ENCODE peak calls at places on chromosomes 2 and 18, in four cellular contexts. O, G, Z and T are unnamed samples.

GRCh38 chr2:46983065-46983801 is 67.6 kb upstream of the MCFD2 start:
- DNase-seq in Z (peak), O (peak), G (peak), T (peak)

GRCh38 chr2:31294230-31294629 is 60.3 kb downstream of the EHD3 start:
- DNase-seq in Z (no peak), G (no peak), O (no peak), T (no peak)

GRCh38 chr2:47359375-47359868 is 43.5 kb upstream of the MSH2 start:
- DNase-seq in O (no peak), G (no peak), Z (no peak), T (no peak)

GRCh38 chr2:129895061-129895460 is 84.4 kb upstream of the RAB6C start:
- DNase-seq in Z (no peak), O (no peak), G (no peak), T (no peak)

GRCh38 chr2:42385225-42385624 is 24.2 kb upstream of the COX7A2L start:
- DNase-seq in Z (no peak), G (peak), O (no peak), T (no peak)

GRCh38 chr2:154240921-154241379 is 369.2 kb downstream of the GALNT13 start:
- DNase-seq in O (no peak), G (no peak), Z (no peak), T (no peak)

GRCh38 chr2:197575987-197576386 is 60.1 kb downstream of the MOB4 start:
- DNase-seq in Z (no peak), G (peak), O (peak), T (no peak)

GRCh38 chr2:226725096-226725495 is 74.5 kb downstream of the IRS1 start:
- DNase-seq in Z (no peak), G (peak), O (no peak), T (no peak)

GRCh38 chr2:128342550-128342949 is 23.9 kb upstream of the HS6ST1 start:
- DNase-seq in G (no peak), Z (no peak), O (no peak), T (no peak)

GRCh38 chr2:232434091-232434490 is 21.9 kb upstream of the ALPI start:
- DNase-seq in O (no peak), G (no peak), Z (no peak), T (no peak)

GRCh38 chr2:4047961-4048891 is 344.9 kb downstream of the DCDC2C start:
- DNase-seq in G (no peak), O (no peak), Z (no peak), T (no peak)

GRCh38 chr2:145352499-145352898 is 832.6 kb upstream of the ZEB2 start:
- DNase-seq in O (no peak), G (no peak), Z (no peak), T (no peak)

GRCh38 chr2:70959271-70959761 is 19.1 kb upstream of the ANKRD53 start:
- DNase-seq in O (no peak), Z (no peak), G (no peak), T (no peak)

GRCh38 chr2:239073745-239074530 is 226.1 kb downstream of the TWIST2 start:
- DNase-seq in Z (no peak), G (no peak), O (no peak), T (no peak)

GRCh38 chr2:41711736-41712135 is 336.1 kb upstream of the PKDCC start:
- DNase-seq in Z (no peak), G (no peak), O (no peak), T (no peak)

GRCh38 chr2:10375570-10376266 is 72.4 kb downstream of the ODC1 start:
- DNase-seq in O (no peak), G (no peak), Z (peak), T (no peak)

GRCh38 chr2:190859347-190860297 is 21.0 kb upstream of the GLS start:
- DNase-seq in O (peak), Z (no peak), G (peak), T (no peak)

GRCh38 chr2:164905307-164905706 is 50.0 kb downstream of the SLC38A11 start:
- DNase-seq in G (no peak), O (no peak), Z (no peak), T (no peak)

GRCh38 chr2:71728036-71728435 is 274.7 kb downstream of the DYSF start:
- DNase-seq in Z (no peak), G (no peak), O (no peak), T (no peak)

GRCh38 chr18:532632-533031 is 32.1 kb upstream of the COLEC12 start:
- DNase-seq in G (no peak), Z (no peak), O (no peak), T (no peak)

GRCh38 chr2:189580662-189581353 is at the start of gene SLC40A1:
- DNase-seq in O (peak), Z (no peak), G (peak), T (no peak)

GRCh38 chr2:101754613-101755012 is 57.1 kb downstream of the MAP4K4 start:
- DNase-seq in O (peak), G (peak), Z (no peak), T (no peak)

GRCh38 chr2:128628206-128628605 is 309.5 kb upstream of the HS6ST1 start:
- DNase-seq in G (no peak), O (no peak), Z (no peak), T (no peak)

GRCh38 chr2:225100856-225101294 is 58.6 kb upstream of the DOCK10 start:
- DNase-seq in G (peak), Z (no peak), O (peak), T (no peak)

GRCh38 chr2:170878061-170878460 is 51.0 kb upstream of the GORASP2 start:
- DNase-seq in O (peak), G (peak), Z (no peak), T (no peak)

GRCh38 chr2:28437142-28437835 is 44.6 kb downstream of the FOSL2 start:
- DNase-seq in O (no peak), Z (no peak), G (no peak), T (no peak)

GRCh38 chr2:209113030-209113429 is 310.8 kb upstream of the MAP2 start:
- DNase-seq in O (no peak), Z (no peak), G (no peak), T (no peak)

GRCh38 chr2:226424971-226425370 is 374.6 kb downstream of the IRS1 start:
- DNase-seq in G (no peak), Z (no peak), O (peak), T (no peak)